ENCODE peak calls at places on chromosomes 13 and 19, in four cellular contexts. C is K562; S is colonic mucosa; W is CD8-positive, alpha-beta T cell. M is an unnamed sample.

GRCh38 chr13:33676700-33677048 is 141.3 kb upstream of the RFC3 start:
- DNase-seq in W (no peak), C (no peak), S (peak), M (no peak)

GRCh38 chr13:33953203-33953602 is 135.3 kb downstream of the RFC3 start:
- DNase-seq in S (no peak), W (no peak), C (no peak), M (no peak)

GRCh38 chr19:17285415-17286135 is 3.9 kb downstream of the ANKLE1 start:
- DNase-seq in S (no peak), C (no peak), W (no peak), M (no peak)

GRCh38 chr13:92781965-92782364 is 444.6 kb upstream of the GPC6 start:
- DNase-seq in W (no peak), S (no peak), C (no peak), M (no peak)

GRCh38 chr19:47495478-47496372 is 11.7 kb upstream of the KPTN start:
- DNase-seq in W (no peak), S (no peak), C (no peak), M (no peak)

GRCh38 chr13:94247890-94248289 is 231.6 kb downstream of the DCT start:
- DNase-seq in W (no peak), C (no peak), S (no peak), M (no peak)

GRCh38 chr13:25375727-25376358 is 4.1 kb downstream of the ATP8A2 start:
- DNase-seq in C (peak), W (no peak), S (peak), M (no peak)

GRCh38 chr13:80499536-80500280 is 158.8 kb upstream of the SPRY2 start:
- DNase-seq in C (no peak), W (no peak), S (no peak), M (no peak)

GRCh38 chr19:55552620-55553019 is 7.3 kb upstream of the SBK3 start:
- DNase-seq in C (no peak), W (no peak), S (no peak), M (no peak)

GRCh38 chr19:15656467-15656866 is 15.8 kb downstream of the CYP4F3 start:
- DNase-seq in S (no peak), W (no peak), C (no peak), M (no peak)
- TF ChIP-seq CTCF in S (no peak), W (no peak), C (no peak), M (no peak)

GRCh38 chr13:81927347-81927746 is 1586.4 kb upstream of the SPRY2 start:
- DNase-seq in W (no peak), C (no peak), S (no peak), M (no peak)
- TF ChIP-seq CTCF in W (no peak), C (no peak), S (no peak), M (no peak)

DNA sequence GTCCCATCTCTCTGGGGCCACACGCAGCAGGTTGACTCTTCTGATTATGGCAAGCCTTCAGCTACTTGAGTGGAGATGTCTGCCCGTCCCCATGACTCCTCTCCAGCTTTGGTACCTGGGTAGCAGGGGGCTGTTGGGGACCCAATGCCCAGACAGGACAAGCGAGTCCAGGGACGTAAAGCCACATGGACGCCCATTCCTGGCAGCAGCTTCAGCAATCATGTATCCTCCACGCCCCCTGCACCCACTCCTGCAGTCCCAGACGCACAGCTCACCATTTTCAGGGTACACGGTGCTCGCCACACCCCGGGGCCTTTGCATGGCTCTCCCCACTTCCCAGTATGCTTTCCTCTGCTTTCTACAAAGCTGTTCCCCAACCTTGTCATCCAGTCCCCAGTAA is 22.0 kb upstream of the VSTM2B start:
- DNase-seq in W (no peak), S (no peak), C (no peak), M (no peak)
- TF ChIP-seq CTCF in W (no peak), S (no peak), C (no peak), M (no peak)

DNA sequence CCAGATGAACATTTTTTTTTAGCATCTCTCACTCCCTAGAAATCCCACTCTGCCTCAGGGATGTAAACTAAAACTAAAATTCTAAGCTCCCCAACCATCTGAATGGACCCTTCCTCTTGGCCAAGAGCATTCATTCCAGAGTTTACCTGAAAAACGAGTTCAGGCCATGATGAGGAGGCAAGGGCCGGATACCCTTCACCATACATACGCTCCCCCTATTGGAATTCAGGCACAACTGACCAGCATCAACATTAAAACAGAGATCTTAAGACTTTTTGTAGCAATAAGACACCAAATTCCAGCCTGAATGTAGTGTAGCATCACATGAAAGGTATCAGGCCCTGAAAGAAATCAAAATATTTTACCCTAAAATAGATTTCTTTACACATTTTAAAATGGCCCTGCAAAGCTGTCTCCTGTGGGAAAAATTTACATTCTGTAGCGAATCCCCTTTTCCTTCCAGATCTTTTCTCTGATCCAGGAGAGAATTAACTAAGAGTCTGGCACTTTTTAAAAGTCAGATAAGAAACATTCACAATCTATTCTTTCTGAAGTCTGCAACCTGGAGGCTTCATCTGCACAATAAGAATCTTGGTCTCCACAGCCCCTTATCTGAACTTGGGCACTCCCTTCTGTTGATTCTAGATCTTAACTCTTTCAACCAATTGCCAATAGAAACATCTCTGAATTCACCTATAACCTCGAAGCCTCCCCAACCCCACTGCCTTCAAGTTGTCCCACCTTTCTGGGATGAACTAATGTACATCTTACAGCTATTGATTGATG is 888.5 kb downstream of the UQCRFS1 start:
- DNase-seq in S (no peak), C (no peak), W (no peak), M (no peak)
- TF ChIP-seq CTCF in S (no peak), C (no peak), W (no peak), M (peak)

GRCh38 chr19:48498922-48499321 is 12.7 kb downstream of the LMTK3 start:
- DNase-seq in W (no peak), S (no peak), C (no peak), M (no peak)
- TF ChIP-seq CTCF in W (no peak), S (no peak), C (no peak), M (no peak)

GRCh38 chr19:58150328-58150921 is at the start of gene ZNF329:
- DNase-seq in C (peak), W (peak), S (peak), M (peak)
- TF ChIP-seq CTCF in C (no peak), W (no peak), S (no peak), M (no peak)

GRCh38 chr13:61286148-61286745 is 129.4 kb downstream of the PCDH20 start:
- DNase-seq in C (no peak), S (no peak), W (no peak), M (no peak)
- TF ChIP-seq CTCF in C (no peak), S (no peak), W (no peak), M (peak)

DNA sequence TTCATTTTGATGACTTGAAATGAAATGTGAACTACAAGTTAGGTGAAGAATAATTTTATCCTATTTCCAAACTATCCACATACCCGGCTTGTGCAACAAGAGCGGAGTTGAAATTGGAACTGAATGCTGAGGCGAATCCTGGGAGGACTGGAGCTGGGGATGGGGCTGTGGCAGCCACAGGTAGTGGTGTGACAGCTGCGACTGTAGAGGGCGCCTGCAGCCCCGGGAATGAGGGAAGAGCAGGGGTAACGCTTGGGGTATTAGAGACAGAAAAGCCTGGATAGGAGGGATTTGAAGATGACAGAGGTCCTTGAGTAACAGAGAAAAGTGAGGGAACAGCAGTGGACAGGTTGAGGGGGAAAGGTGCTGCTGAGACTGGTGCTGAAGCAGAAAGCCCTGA is 22.0 kb upstream of the STOML3 start:
- DNase-seq in W (no peak), S (no peak), C (no peak), M (no peak)
- TF ChIP-seq CTCF in W (no peak), S (no peak), C (no peak), M (no peak)

M was measured in mesothelial cell of epicardium.